ENCODE peak calls at places on chromosome 3, in five cellular contexts. P, V, M, Q and E are unnamed samples.
A peak's percentile ranks its signal among the peaks of the same experiment; 100 is the strongest.

GRCh38 chr3:122263058-122263457 is 62.0 kb upstream of the CSTA start:
- DNase-seq in P (no peak), V (no peak), M (no peak), Q (no peak), E (no peak)

GRCh38 chr3:89847955-89848354 is 740.5 kb downstream of the EPHA3 start:
- DNase-seq in P (no peak), V (no peak), M (no peak), Q (no peak), E (no peak)

GRCh38 chr3:122942937-122943827 is 84.4 kb downstream of the SEMA5B start:
- DNase-seq in P (peak; percentile 78), V (peak; percentile 48), M (peak; percentile 84), Q (no peak), E (peak; percentile 81)

GRCh38 chr3:171366043-171366442 is 94.2 kb downstream of the TNIK start:
- DNase-seq in P (no peak), V (no peak), M (no peak), Q (no peak), E (no peak)

GRCh38 chr3:128965818-128966217 is 28.1 kb downstream of the CFAP92 start:
- DNase-seq in P (no peak), V (no peak), M (no peak), Q (no peak), E (no peak)

GRCh38 chr3:114389156-114389555 is 95.3 kb downstream of the TIGIT start:
- DNase-seq in P (no peak), V (no peak), M (no peak), Q (no peak), E (no peak)

GRCh38 chr3:23880703-23881339 is 36.0 kb downstream of the NKIRAS1 start:
- DNase-seq in P (no peak), V (no peak), M (no peak), Q (no peak), E (no peak)

GRCh38 chr3:149678365-149678948 is 20.6 kb upstream of the WWTR1 start:
- DNase-seq in P (no peak), V (no peak), M (no peak), Q (no peak), E (no peak)

GRCh38 chr3:57791245-57791644 is 35.1 kb downstream of the SLMAP start:
- DNase-seq in P (no peak), V (no peak), M (no peak), Q (no peak), E (no peak)

GRCh38 chr3:17581421-17582080 is 160.9 kb downstream of the TBC1D5 start:
- DNase-seq in P (no peak), V (peak; percentile 3), M (no peak), Q (no peak), E (no peak)

GRCh38 chr3:114756506-114757279 is 390.4 kb downstream of the ZBTB20 start:
- DNase-seq in P (no peak), V (peak; percentile 79), M (no peak), Q (no peak), E (no peak)

GRCh38 chr3:50147861-50148260 is 7.3 kb upstream of the SEMA3F start:
- DNase-seq in P (no peak), V (no peak), M (no peak), Q (no peak), E (no peak)

GRCh38 chr3:102174312-102174712 is 260.5 kb upstream of the ZPLD1 start:
- DNase-seq in P (no peak), V (peak; percentile 71), M (no peak), Q (no peak), E (no peak)

GRCh38 chr3:99236576-99236975 is 335.1 kb upstream of the DCBLD2 start:
- DNase-seq in P (no peak), V (no peak), M (no peak), Q (no peak), E (no peak)